ENCODE peak calls at places on chromosome 3, in seven cellular contexts. B, S, Z, N, Y, L and T are unnamed samples.

GRCh38 chr3:102510663-102511062 is 75.8 kb downstream of the ZPLD1 start:
- DNase-seq in S (no peak), L (no peak), B (no peak), N (peak; percentile 12), Z (no peak), Y (peak; percentile 10), T (no peak)

GRCh38 chr3:154122096-154122911 is 1.1 kb downstream of the ARHGEF26 start:
- DNase-seq in L (no peak), Z (no peak), S (peak; percentile 17), B (no peak), N (no peak), Y (peak; percentile 18), T (no peak)

GRCh38 chr3:87052499-87053260 is 61.7 kb upstream of the VGLL3 start:
- DNase-seq in Y (no peak), N (no peak), Z (no peak), L (peak; percentile 5), B (no peak), S (peak; percentile 11), T (no peak)

GRCh38 chr3:25664066-25664809 is 469 bp downstream of the TOP2B start:
- DNase-seq in S (peak; percentile 79), Y (peak; percentile 79), B (no peak), L (peak; percentile 59), N (peak; percentile 39), Z (no peak), T (peak; percentile 46)

GRCh38 chr3:66428733-66429132 is 72.1 kb downstream of the LRIG1 start:
- DNase-seq in B (peak; percentile 98), N (peak; percentile 99), L (peak; percentile 96), S (peak; percentile 74), Y (peak; percentile 99), Z (peak; percentile 95), T (peak; percentile 100)

GRCh38 chr3:177150970-177151627 is 46.2 kb downstream of the TBL1XR1 start:
- DNase-seq in N (peak; percentile 85), S (no peak), L (peak; percentile 84), B (peak; percentile 72), Y (peak; percentile 79), Z (peak; percentile 61), T (peak; percentile 86)

GRCh38 chr3:25306741-25307140 is 121.3 kb upstream of the RARB start:
- DNase-seq in Z (no peak), N (no peak), B (no peak), S (no peak), L (no peak), Y (no peak), T (no peak)

GRCh38 chr3:77150759-77151158 is 110.9 kb downstream of the ROBO2 start:
- DNase-seq in B (no peak), S (no peak), L (no peak), Y (no peak), N (no peak), Z (no peak), T (no peak)

GRCh38 chr3:123884258-123884831 is at the start of gene MYLK:
- DNase-seq in B (peak; percentile 84), Y (peak; percentile 95), Z (peak; percentile 88), L (peak; percentile 94), S (peak; percentile 82), N (peak; percentile 93), T (peak; percentile 81)

GRCh38 chr3:171690291-171690690 is 120.0 kb downstream of the PLD1 start:
- DNase-seq in Y (no peak), S (no peak), Z (no peak), B (no peak), L (no peak), N (no peak), T (no peak)

GRCh38 chr3:183539821-183540220 is 15.7 kb downstream of the KLHL6 start:
- DNase-seq in B (no peak), L (peak; percentile 18), N (no peak), Z (no peak), S (no peak), Y (no peak), T (no peak)

GRCh38 chr3:190847423-190847822 is 15.1 kb downstream of the GMNC start:
- DNase-seq in L (no peak), Y (no peak), N (no peak), S (no peak), Z (no peak), B (no peak), T (no peak)

GRCh38 chr3:146813496-146813895 is 208.3 kb upstream of the PLSCR5 start:
- DNase-seq in Y (peak; percentile 55), S (no peak), Z (no peak), L (no peak), N (no peak), B (no peak), T (no peak)

DNA sequence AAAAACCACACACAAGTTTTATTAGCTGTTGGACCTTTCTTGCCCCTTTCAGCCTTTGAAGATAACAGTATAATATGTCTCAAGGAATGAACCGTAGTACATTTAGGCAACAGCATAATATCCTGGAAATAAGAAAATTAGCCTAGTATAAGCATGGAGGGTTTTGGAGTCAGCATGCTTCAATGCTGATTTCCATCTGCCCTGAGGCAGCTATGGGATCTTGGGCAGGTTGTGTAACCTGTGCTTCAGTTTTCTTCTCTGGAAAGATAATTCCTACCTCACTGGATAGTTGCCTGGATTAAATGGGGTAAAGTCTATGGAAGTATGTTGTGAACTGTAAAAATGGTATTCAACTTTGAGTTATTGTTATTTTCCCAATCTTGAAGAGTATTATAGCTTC is 1.6 kb downstream of the DHX30 start:
- DNase-seq in Z (no peak), L (no peak), Y (no peak), S (no peak), B (no peak), N (no peak), T (no peak)
- H3K4me3 ChIP-seq in Z (no peak overlapping the region), L (no peak overlapping the region), Y (no peak overlapping the region), S (no peak overlapping the region), B (no peak overlapping the region), N (no peak overlapping the region), T (no peak overlapping the region)

GRCh38 chr3:55014081-55014480 is 86.2 kb upstream of the LRTM1 start:
- DNase-seq in S (no peak), L (no peak), Z (no peak), N (no peak), Y (no peak), B (no peak), T (peak; percentile 36)

GRCh38 chr3:55009372-55009771 is 81.5 kb upstream of the LRTM1 start:
- DNase-seq in Z (no peak), S (no peak), Y (no peak), N (no peak), L (no peak), B (no peak), T (no peak)

GRCh38 chr3:55012091-55012490 is 84.2 kb upstream of the LRTM1 start:
- DNase-seq in S (no peak), Z (no peak), L (no peak), B (no peak), N (no peak), Y (no peak), T (no peak)

GRCh38 chr3:55017876-55018275 is 90.0 kb upstream of the LRTM1 start:
- DNase-seq in Y (no peak), Z (no peak), L (no peak), S (no peak), N (no peak), B (no peak), T (peak; percentile 44)

DNA sequence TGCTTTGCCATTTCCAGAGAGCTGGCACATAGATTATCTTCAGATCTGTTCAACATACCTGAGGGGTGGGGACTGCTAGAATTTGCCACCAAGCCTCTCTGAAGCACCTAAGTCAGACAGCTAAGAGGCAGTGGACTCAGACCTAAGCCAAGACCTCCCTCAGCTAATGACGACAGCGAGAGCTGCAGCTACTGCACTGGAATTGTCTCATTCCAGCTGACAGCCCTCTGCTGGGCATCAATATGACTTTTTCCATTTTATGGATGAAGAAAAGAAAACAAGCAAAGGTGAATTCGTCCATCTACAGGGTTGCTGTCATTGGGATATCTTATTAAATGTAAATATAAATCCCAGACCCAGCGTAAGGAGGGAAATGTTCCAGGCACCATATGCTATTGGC is 85.3 kb upstream of the LRTM1 start:
- DNase-seq in Z (no peak), B (no peak), L (peak; percentile 52), S (no peak), Y (peak; percentile 58), N (peak; percentile 39), T (peak; percentile 67)
- TF ChIP-seq CTCF in Z (no peak), B (peak; percentile 41), L (peak; percentile 27), S (no peak), Y (no peak), N (no peak), T (peak; percentile 40)

DNA sequence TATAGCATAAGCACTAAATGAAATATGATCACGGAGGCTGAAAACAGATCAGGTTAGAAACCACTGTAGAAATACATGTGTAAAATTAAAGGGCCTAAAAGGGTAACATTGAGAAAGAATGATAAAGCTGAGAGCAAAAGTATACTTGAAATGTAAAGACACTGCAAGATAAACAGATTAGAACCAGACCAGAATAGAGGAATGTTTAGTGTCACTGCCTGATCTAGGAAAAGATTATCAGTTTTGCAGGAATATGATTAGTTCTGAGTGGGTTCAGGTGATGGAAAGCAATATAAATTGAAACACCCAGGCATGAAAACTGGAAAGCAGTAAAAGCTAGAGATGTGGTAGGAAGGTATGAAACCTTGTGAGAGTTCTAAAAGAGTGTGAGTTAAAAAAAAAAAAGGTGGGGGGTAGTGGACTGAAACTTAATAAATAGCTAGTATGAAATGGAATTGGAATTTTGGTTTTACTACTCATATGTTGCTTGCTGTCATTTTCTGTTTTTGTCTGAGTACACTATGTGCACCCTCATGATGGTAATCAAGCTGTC is 16.0 kb upstream of the C3orf38 start:
- DNase-seq in S (no peak), B (no peak), N (no peak), L (no peak), Y (no peak), Z (no peak), T (no peak)
- H3K4me3 ChIP-seq in S (no peak overlapping the region), B (no peak overlapping the region), N (no peak overlapping the region), L (no peak overlapping the region), Y (no peak overlapping the region), Z (no peak overlapping the region), T (no peak overlapping the region)

GRCh38 chr3:13613343-13614190 is 64.6 kb downstream of the FBLN2 start:
- DNase-seq in Y (no peak), N (no peak), Z (no peak), B (no peak), S (no peak), L (no peak), T (no peak)

GRCh38 chr3:13616359-13616758 is 67.4 kb downstream of the FBLN2 start:
- DNase-seq in B (no peak), S (no peak), N (no peak), Z (no peak), Y (peak; percentile 20), L (no peak), T (no peak)

GRCh38 chr3:13614607-13615006 is 65.7 kb downstream of the FBLN2 start:
- DNase-seq in S (no peak), Y (no peak), L (no peak), Z (no peak), N (no peak), B (no peak), T (no peak)

GRCh38 chr3:13617097-13617738 is 68.3 kb downstream of the FBLN2 start:
- DNase-seq in Z (no peak), Y (no peak), B (no peak), N (no peak), L (no peak), S (no peak), T (no peak)

DNA sequence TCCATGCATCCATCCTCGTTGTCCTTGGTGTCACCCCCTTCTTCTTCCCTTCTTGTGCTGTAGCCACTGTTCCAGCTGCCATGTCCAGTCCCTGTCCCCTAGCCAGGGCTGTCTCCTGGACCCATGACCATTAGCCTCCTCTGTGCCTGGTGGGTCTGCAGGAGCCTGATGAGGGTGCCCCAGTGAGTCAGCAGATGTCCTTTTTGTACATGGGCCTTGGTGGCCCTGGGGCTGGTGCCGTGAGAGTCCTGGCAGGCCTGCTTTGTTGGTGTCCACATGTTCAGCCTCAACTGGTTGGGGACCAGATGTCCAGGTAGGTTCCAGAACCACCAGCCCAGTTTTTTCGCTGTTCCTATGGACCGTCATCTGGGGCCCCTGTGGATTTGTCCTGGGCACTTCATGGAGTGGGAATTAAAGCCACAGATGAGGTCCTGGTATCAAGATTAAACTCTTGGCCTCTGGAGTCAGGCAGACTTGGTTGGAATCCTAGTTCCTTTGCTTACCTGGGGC is 66.1 kb downstream of the FBLN2 start:
- DNase-seq in S (no peak), N (no peak), L (no peak), Z (no peak), Y (no peak), B (no peak), T (no peak)
- TF ChIP-seq CTCF in S (no peak), N (no peak), L (no peak), Z (no peak), Y (no peak), B (no peak), T (no peak)